ENCODE peak calls at places on chromosomes 16 and 17, in five cellular contexts. V, J, D, A and W are unnamed samples.

GRCh38 chr17:77373298-77374169 is 232.8 kb downstream of the SEC14L1 start:
- DNase-seq in J (peak; percentile 82), V (peak; percentile 45), A (peak; percentile 79), D (no peak), W (no peak)

GRCh38 chr16:54957403-54957802 is 26.7 kb downstream of the IRX5 start:
- DNase-seq in D (no peak), V (peak; percentile 37), J (no peak), A (no peak), W (no peak)

GRCh38 chr16:87012954-87013938 is 303.9 kb downstream of the C16orf95 start:
- DNase-seq in D (no peak), V (no peak), J (no peak), A (no peak), W (no peak)

GRCh38 chr16:54411555-54411954 is 125.0 kb upstream of the IRX3 start:
- DNase-seq in A (no peak), V (no peak), J (no peak), D (no peak), W (no peak)

GRCh38 chr16:46929378-46930332 is 43.8 kb downstream of the DNAJA2 start:
- DNase-seq in V (peak; percentile 70), D (peak; percentile 25), A (peak; percentile 83), J (peak; percentile 83), W (peak; percentile 38)

GRCh38 chr17:78990349-78991016 is 10.8 kb upstream of the LGALS3BP start:
- DNase-seq in A (peak; percentile 61), V (no peak), D (no peak), J (no peak), W (no peak)

GRCh38 chr16:4578961-4579530 is 22.9 kb downstream of the C16orf96 start:
- DNase-seq in D (no peak), J (no peak), V (no peak), A (no peak), W (no peak)

GRCh38 chr16:89010210-89010925 is 33.4 kb upstream of the CBFA2T3 start:
- DNase-seq in V (no peak), D (no peak), A (peak; percentile 53), J (peak; percentile 41), W (no peak)

GRCh38 chr17:30380643-30381419 is 2.1 kb downstream of the CPD start:
- DNase-seq in D (no peak), A (no peak), J (no peak), V (no peak), W (no peak)

DNA sequence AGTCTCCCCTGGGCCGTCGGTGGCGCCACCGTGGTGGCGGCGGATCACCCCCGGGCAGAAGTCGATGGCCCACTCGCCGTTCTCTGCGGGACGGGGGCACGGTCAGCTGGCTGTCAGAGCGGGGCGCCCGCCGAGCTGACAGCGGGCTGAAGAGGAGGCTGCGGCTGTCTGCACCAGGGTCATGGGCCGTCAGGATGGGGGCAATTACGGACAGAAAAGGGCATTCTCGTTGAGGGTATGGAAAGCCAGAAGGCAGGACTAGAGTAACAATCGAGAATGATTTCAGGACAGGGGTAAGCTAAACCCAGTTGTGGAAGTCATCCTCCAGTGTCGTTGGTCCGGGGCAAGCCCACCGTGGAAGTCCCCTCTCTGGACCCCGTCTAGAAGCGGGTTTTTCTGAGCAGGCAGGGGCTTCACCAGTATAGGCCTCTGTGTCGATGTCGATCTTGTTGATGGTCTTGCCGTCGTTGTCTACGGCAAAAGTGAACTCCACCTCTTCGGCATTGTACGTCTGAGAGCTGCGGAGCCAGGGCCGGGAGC is 1.7 kb downstream of the CHRNE start:
- DNase-seq in V (no peak), J (no peak), D (no peak), A (no peak), W (no peak)
- H3K4me3 ChIP-seq in V (peak overlapping the region; percentile 20), J (peak overlapping the region; percentile 46), D (no peak overlapping the region), A (peak overlapping the region; percentile 53), W (no peak overlapping the region)

GRCh38 chr17:65794572-65794971 is 233.1 kb upstream of the AXIN2 start:
- DNase-seq in A (no peak), J (no peak), V (peak; percentile 69), D (no peak), W (peak; percentile 11)
- TF ChIP-seq CTCF in A (peak; percentile 51), J (peak; percentile 42), V (peak; percentile 75), D (peak; percentile 49), W (peak; percentile 60)

DNA sequence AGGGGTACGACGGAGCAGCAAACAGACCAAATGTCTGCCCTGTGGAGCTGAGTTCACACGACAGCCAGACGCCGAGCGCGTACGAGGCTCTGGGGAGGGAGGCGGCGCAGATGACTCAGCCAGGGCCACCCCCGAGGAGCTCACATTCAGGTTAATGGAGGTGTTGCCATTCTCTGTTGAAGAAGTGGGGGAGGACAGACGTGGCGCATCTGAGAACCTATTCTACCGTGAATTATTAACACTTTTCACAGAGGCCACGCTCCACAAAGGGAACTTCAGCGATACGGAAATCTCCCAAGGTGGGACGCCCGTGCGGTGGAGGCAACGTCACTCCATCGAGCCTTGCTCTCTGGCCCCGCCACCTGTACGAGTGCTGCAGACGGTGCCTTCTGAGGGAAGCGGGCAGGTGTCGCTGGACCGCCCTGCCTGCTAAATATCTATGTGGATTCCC is 19.2 kb downstream of the ABR start:
- DNase-seq in D (no peak), V (no peak), A (no peak), J (no peak), W (no peak)
- H3K4me3 ChIP-seq in D (no peak overlapping the region), V (no peak overlapping the region), A (no peak overlapping the region), J (no peak overlapping the region), W (no peak overlapping the region)

GRCh38 chr17:36609498-36609862 is 8.1 kb downstream of the MRM1 start:
- DNase-seq in J (no peak), V (no peak), D (no peak), A (no peak), W (no peak)
- TF ChIP-seq CTCF in J (no peak), V (no peak), D (no peak), A (no peak), W (no peak)

GRCh38 chr17:38558751-38559024 is 47.1 kb downstream of the SRCIN1 start:
- DNase-seq in A (no peak), D (no peak), J (no peak), V (no peak), W (no peak)
- H3K4me3 ChIP-seq in A (peak overlapping the region; percentile 46), D (peak overlapping the region; percentile 30), J (peak overlapping the region; percentile 42), V (no peak overlapping the region), W (peak overlapping the region; percentile 57)

GRCh38 chr17:33686171-33686570 is 393.1 kb upstream of the ASIC2 start:
- DNase-seq in D (no peak), V (no peak), A (no peak), J (no peak), W (no peak)
- TF ChIP-seq CTCF in D (peak; percentile 42), V (no peak), A (peak; percentile 42), J (peak; percentile 37), W (peak; percentile 39)

GRCh38 chr16:56116577-56116964 is 74.7 kb upstream of the GNAO1 start:
- DNase-seq in A (no peak), D (no peak), J (no peak), V (no peak), W (no peak)
- H3K4me3 ChIP-seq in A (no peak overlapping the region), D (no peak overlapping the region), J (no peak overlapping the region), V (no peak overlapping the region), W (no peak overlapping the region)

DNA sequence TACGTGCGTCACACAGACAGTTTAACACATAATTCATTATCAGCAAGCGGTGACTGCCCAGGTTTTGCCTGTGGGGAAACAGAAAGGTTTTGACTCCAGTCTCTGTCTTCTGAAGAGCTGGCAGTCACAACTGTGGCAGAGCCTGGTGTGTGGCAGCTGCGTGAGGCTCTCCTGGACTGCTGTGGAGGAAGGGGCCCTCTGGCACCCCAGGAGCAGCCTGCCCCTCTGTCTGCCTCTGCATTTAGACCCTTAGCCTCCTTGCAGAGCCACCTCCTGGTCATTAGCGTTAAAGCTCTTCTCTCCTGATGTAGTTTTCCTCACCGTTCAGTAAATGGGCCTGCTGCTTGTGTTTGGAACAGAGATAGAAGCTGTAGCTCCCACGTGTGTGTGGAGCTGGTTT is 10.9 kb downstream of the RAB40C start:
- DNase-seq in A (no peak), V (peak; percentile 58), J (no peak), D (no peak), W (no peak)
- TF ChIP-seq CTCF in A (no peak), V (peak; percentile 65), J (no peak), D (peak; percentile 20), W (peak; percentile 25)

GRCh38 chr17:32223703-32224102 is 41.9 kb upstream of the RHBDL3 start:
- DNase-seq in D (no peak), J (no peak), A (no peak), V (no peak), W (no peak)
- H3K4me3 ChIP-seq in D (no peak overlapping the region), J (no peak overlapping the region), A (no peak overlapping the region), V (no peak overlapping the region), W (no peak overlapping the region)